ENCODE peak calls at places on chromosomes 12 and 14, in nine cellular contexts. A is NCI-H748 treated with DMSO at 0.1 percent for 48 hours; K is epithelial cell of prostate; T is NCI-H146; I is COR-L47; B is GM23248; X is stimulated activated CD4-positive, alpha-beta T cell treated with anti-CD3 and anti-CD28 coated beads, Interleukin-12 subunit alpha, Interleukin-12 subunit beta, amount 100 ng/mL, for 4 hours; H is mesothelial cell of epicardium; N is T follicular helper cell. D is an unnamed sample.

GRCh38 chr12:71848212-71848611 is 8.7 kb downstream of the TBC1D15 start:
- DNase-seq in N (no peak), H (no peak), K (no peak), X (no peak), B (peak), I (no peak), A (no peak), T (no peak), D (no peak)

GRCh38 chr12:127781336-127781735 is 485.6 kb upstream of the TMEM132C start:
- DNase-seq in I (no peak), K (no peak), B (no peak), H (no peak), X (no peak), T (no peak), N (no peak), A (no peak), D (no peak)

GRCh38 chr14:25884657-25885056 is 713.2 kb downstream of the NOVA1 start:
- DNase-seq in I (no peak), K (no peak), B (no peak), H (no peak), T (no peak), A (no peak), X (no peak), N (no peak), D (no peak)

GRCh38 chr12:64395739-64396138 is 5.2 kb upstream of the C12orf56 start:
- DNase-seq in K (no peak), A (no peak), B (no peak), I (no peak), H (no peak), T (no peak), N (no peak), X (no peak), D (no peak)

GRCh38 chr14:77498120-77498979 is at the start of gene ISM2:
- DNase-seq in X (peak), I (peak), T (peak), A (no peak), H (peak), B (peak), N (peak), K (no peak), D (peak)

GRCh38 chr12:79895041-79895440 is 39.9 kb downstream of the PPP1R12A start:
- DNase-seq in N (no peak), H (no peak), K (no peak), T (no peak), X (no peak), I (no peak), B (peak), A (no peak), D (no peak)

GRCh38 chr14:104586832-104587620 is 7.5 kb downstream of the C14orf180 start:
- DNase-seq in A (no peak), X (no peak), K (no peak), I (peak), T (no peak), B (peak), H (no peak), N (no peak), D (no peak)

GRCh38 chr12:115709410-115710065 is 568.0 kb downstream of the MED13L start:
- DNase-seq in B (peak), I (no peak), K (no peak), N (no peak), X (no peak), T (no peak), A (no peak), H (no peak), D (no peak)

GRCh38 chr12:46217686-46218508 is 50.9 kb downstream of the SLC38A1 start:
- DNase-seq in I (no peak), T (no peak), X (no peak), A (no peak), K (no peak), H (no peak), B (no peak), N (peak), D (peak)

GRCh38 chr12:18400186-18400585 is 138.9 kb downstream of the PIK3C2G start:
- DNase-seq in K (no peak), B (no peak), T (no peak), A (no peak), X (no peak), I (no peak), N (no peak), H (no peak), D (no peak)

GRCh38 chr14:101040538-101041442 is 137.3 kb upstream of the RTL1 start:
- DNase-seq in T (no peak), K (no peak), B (no peak), H (no peak), N (no peak), X (no peak), I (no peak), A (no peak), D (no peak)

GRCh38 chr14:80491562-80492139 is 280.3 kb upstream of the DIO2 start:
- DNase-seq in N (no peak), B (peak), K (no peak), A (no peak), I (no peak), X (no peak), H (no peak), T (no peak), D (no peak)

GRCh38 chr12:76232013-76232412 is 116.2 kb downstream of the BBS10 start:
- DNase-seq in X (no peak), B (no peak), I (no peak), N (no peak), A (no peak), T (no peak), K (no peak), H (no peak), D (no peak)

GRCh38 chr14:39268393-39268792 is 34.7 kb downstream of the MIA2 start:
- DNase-seq in N (no peak), I (no peak), H (no peak), K (no peak), B (peak), X (no peak), T (peak), A (peak), D (no peak)

GRCh38 chr12:31570880-31571279 is 20.1 kb downstream of the DENND5B start:
- DNase-seq in T (no peak), H (no peak), B (no peak), I (no peak), K (no peak), N (no peak), X (no peak), A (no peak), D (no peak)

GRCh38 chr12:2691340-2692111 is 103.2 kb upstream of the FKBP4 start:
- DNase-seq in N (no peak), H (peak), T (no peak), K (no peak), A (no peak), X (peak), I (peak), B (no peak), D (peak)

GRCh38 chr12:40718878-40719372 is 26.7 kb downstream of the CNTN1 start:
- DNase-seq in B (no peak), K (no peak), H (no peak), A (no peak), T (no peak), X (no peak), N (no peak), I (no peak), D (no peak)

GRCh38 chr14:77088219-77088618 is 9.8 kb upstream of the CIPC start:
- DNase-seq in N (no peak), X (no peak), I (peak), A (peak), B (no peak), K (peak), T (peak), H (no peak), D (no peak)

GRCh38 chr12:51687142-51687935 is 96.3 kb downstream of the SCN8A start:
- DNase-seq in A (no peak), N (no peak), X (no peak), B (peak), H (no peak), I (no peak), T (no peak), K (no peak), D (no peak)

GRCh38 chr14:51487848-51488247 is 163.9 kb upstream of the FRMD6 start:
- DNase-seq in H (no peak), K (no peak), I (no peak), T (no peak), B (no peak), A (no peak), N (no peak), X (no peak), D (no peak)

GRCh38 chr12:121958521-121959240 is 40.3 kb downstream of the CFAP251 start:
- DNase-seq in B (peak), N (no peak), X (no peak), H (no peak), K (no peak), I (peak), T (peak), A (no peak), D (no peak)